ENCODE peak calls at places on chromosomes 2 and 18, in ten cellular contexts. One of them, this sample, is unnamed.

GRCh38 chr2:43095533-43096295 is 130.7 kb downstream of the ZFP36L2 start:
- DNase-seq in astrocyte of the spinal cord: no peak
- DNase-seq in right lobe of liver: no peak
- DNase-seq in MCF 10A: no peak
- DNase-seq in OCI-LY7: no peak
- DNase-seq in tibial artery: no peak
- DNase-seq in GM12878: no peak
- DNase-seq in ascending aorta: no peak
- DNase-seq in foreskin keratinocyte: no peak
- DNase-seq in AG09309: no peak
- DNase-seq in this sample: no peak

GRCh38 chr18:7070466-7070865 is 47.1 kb downstream of the LAMA1 start:
- DNase-seq in astrocyte of the spinal cord: no peak
- DNase-seq in right lobe of liver: no peak
- DNase-seq in MCF 10A: no peak
- DNase-seq in OCI-LY7: no peak
- DNase-seq in tibial artery: no peak
- DNase-seq in GM12878: no peak
- DNase-seq in ascending aorta: no peak
- DNase-seq in foreskin keratinocyte: no peak
- DNase-seq in AG09309: no peak
- DNase-seq in this sample: no peak

GRCh38 chr2:46336560-46336959 is 39.4 kb downstream of the EPAS1 start:
- DNase-seq in astrocyte of the spinal cord: peak; percentile 51
- DNase-seq in right lobe of liver: no peak
- DNase-seq in MCF 10A: no peak
- DNase-seq in OCI-LY7: no peak
- DNase-seq in tibial artery: no peak
- DNase-seq in GM12878: no peak
- DNase-seq in ascending aorta: no peak
- DNase-seq in foreskin keratinocyte: no peak
- DNase-seq in AG09309: no peak
- DNase-seq in this sample: no peak

GRCh38 chr18:79802298-79802697 is 4.6 kb downstream of the KCNG2 start:
- DNase-seq in astrocyte of the spinal cord: no peak
- DNase-seq in right lobe of liver: no peak
- DNase-seq in MCF 10A: no peak
- DNase-seq in OCI-LY7: no peak
- DNase-seq in tibial artery: no peak
- DNase-seq in GM12878: no peak
- DNase-seq in ascending aorta: no peak
- DNase-seq in foreskin keratinocyte: no peak
- DNase-seq in AG09309: no peak
- DNase-seq in this sample: no peak

GRCh38 chr2:172970660-172971059 is 105.0 kb upstream of the MAP3K20 start:
- DNase-seq in astrocyte of the spinal cord: no peak
- DNase-seq in right lobe of liver: no peak
- DNase-seq in MCF 10A: no peak
- DNase-seq in OCI-LY7: no peak
- DNase-seq in tibial artery: no peak
- DNase-seq in GM12878: no peak
- DNase-seq in ascending aorta: no peak
- DNase-seq in foreskin keratinocyte: peak; percentile 36
- DNase-seq in AG09309: no peak
- DNase-seq in this sample: no peak

GRCh38 chr2:130376433-130377293 is 20.8 kb downstream of the PTPN18 start:
- DNase-seq in astrocyte of the spinal cord: no peak
- DNase-seq in right lobe of liver: no peak
- DNase-seq in MCF 10A: no peak
- DNase-seq in OCI-LY7: peak; percentile 78
- DNase-seq in tibial artery: no peak
- DNase-seq in GM12878: peak; percentile 89
- DNase-seq in ascending aorta: no peak
- DNase-seq in foreskin keratinocyte: no peak
- DNase-seq in AG09309: no peak
- DNase-seq in this sample: peak; percentile 59

GRCh38 chr2:205076405-205076804 is 531.1 kb downstream of the PARD3B start:
- DNase-seq in astrocyte of the spinal cord: no peak
- DNase-seq in right lobe of liver: no peak
- DNase-seq in MCF 10A: no peak
- DNase-seq in OCI-LY7: no peak
- DNase-seq in tibial artery: no peak
- DNase-seq in GM12878: no peak
- DNase-seq in ascending aorta: no peak
- DNase-seq in foreskin keratinocyte: no peak
- DNase-seq in AG09309: no peak
- DNase-seq in this sample: no peak

GRCh38 chr2:201952212-201952611 is 81.4 kb upstream of the FZD7 start:
- DNase-seq in astrocyte of the spinal cord: no peak
- DNase-seq in right lobe of liver: no peak
- DNase-seq in MCF 10A: no peak
- DNase-seq in OCI-LY7: no peak
- DNase-seq in tibial artery: no peak
- DNase-seq in GM12878: no peak
- DNase-seq in ascending aorta: no peak
- DNase-seq in foreskin keratinocyte: no peak
- DNase-seq in AG09309: no peak
- DNase-seq in this sample: no peak

GRCh38 chr18:23115683-23116096 is 19.6 kb upstream of the CABLES1 start:
- DNase-seq in astrocyte of the spinal cord: peak; percentile 95
- DNase-seq in right lobe of liver: no peak
- DNase-seq in MCF 10A: peak; percentile 92
- DNase-seq in OCI-LY7: no peak
- DNase-seq in tibial artery: no peak
- DNase-seq in GM12878: no peak
- DNase-seq in ascending aorta: no peak
- DNase-seq in foreskin keratinocyte: peak; percentile 94
- DNase-seq in AG09309: peak; percentile 88
- DNase-seq in this sample: no peak

GRCh38 chr2:11495844-11496271 is 29.9 kb upstream of the E2F6 start:
- DNase-seq in astrocyte of the spinal cord: no peak
- DNase-seq in right lobe of liver: no peak
- DNase-seq in MCF 10A: no peak
- DNase-seq in OCI-LY7: no peak
- DNase-seq in tibial artery: no peak
- DNase-seq in GM12878: no peak
- DNase-seq in ascending aorta: no peak
- DNase-seq in foreskin keratinocyte: no peak
- DNase-seq in AG09309: no peak
- DNase-seq in this sample: no peak

GRCh38 chr18:8974696-8975095 is 127.8 kb upstream of the NDUFV2 start:
- DNase-seq in astrocyte of the spinal cord: no peak
- DNase-seq in right lobe of liver: no peak
- DNase-seq in MCF 10A: no peak
- DNase-seq in OCI-LY7: no peak
- DNase-seq in tibial artery: no peak
- DNase-seq in GM12878: no peak
- DNase-seq in ascending aorta: no peak
- DNase-seq in foreskin keratinocyte: no peak
- DNase-seq in AG09309: no peak
- DNase-seq in this sample: no peak

GRCh38 chr18:9803698-9804516 is 81.9 kb upstream of the TXNDC2 start:
- DNase-seq in astrocyte of the spinal cord: no peak
- DNase-seq in right lobe of liver: no peak
- DNase-seq in MCF 10A: peak; percentile 28
- DNase-seq in OCI-LY7: no peak
- DNase-seq in tibial artery: no peak
- DNase-seq in GM12878: no peak
- DNase-seq in ascending aorta: no peak
- DNase-seq in foreskin keratinocyte: no peak
- DNase-seq in AG09309: no peak
- DNase-seq in this sample: no peak

GRCh38 chr2:61210332-61210981 is 48.5 kb downstream of the C2orf74 start:
- DNase-seq in astrocyte of the spinal cord: peak; percentile 50
- DNase-seq in right lobe of liver: no peak
- DNase-seq in MCF 10A: peak; percentile 82
- DNase-seq in OCI-LY7: no peak
- DNase-seq in tibial artery: no peak
- DNase-seq in GM12878: no peak
- DNase-seq in ascending aorta: no peak
- DNase-seq in foreskin keratinocyte: peak; percentile 74
- DNase-seq in AG09309: peak; percentile 71
- DNase-seq in this sample: no peak

GRCh38 chr2:64212346-64212745 is 68.1 kb upstream of the PELI1 start:
- DNase-seq in astrocyte of the spinal cord: peak; percentile 84
- DNase-seq in right lobe of liver: no peak
- DNase-seq in MCF 10A: peak; percentile 87
- DNase-seq in OCI-LY7: no peak
- DNase-seq in tibial artery: no peak
- DNase-seq in GM12878: no peak
- DNase-seq in ascending aorta: no peak
- DNase-seq in foreskin keratinocyte: peak; percentile 69
- DNase-seq in AG09309: peak; percentile 81
- DNase-seq in this sample: no peak

DNA sequence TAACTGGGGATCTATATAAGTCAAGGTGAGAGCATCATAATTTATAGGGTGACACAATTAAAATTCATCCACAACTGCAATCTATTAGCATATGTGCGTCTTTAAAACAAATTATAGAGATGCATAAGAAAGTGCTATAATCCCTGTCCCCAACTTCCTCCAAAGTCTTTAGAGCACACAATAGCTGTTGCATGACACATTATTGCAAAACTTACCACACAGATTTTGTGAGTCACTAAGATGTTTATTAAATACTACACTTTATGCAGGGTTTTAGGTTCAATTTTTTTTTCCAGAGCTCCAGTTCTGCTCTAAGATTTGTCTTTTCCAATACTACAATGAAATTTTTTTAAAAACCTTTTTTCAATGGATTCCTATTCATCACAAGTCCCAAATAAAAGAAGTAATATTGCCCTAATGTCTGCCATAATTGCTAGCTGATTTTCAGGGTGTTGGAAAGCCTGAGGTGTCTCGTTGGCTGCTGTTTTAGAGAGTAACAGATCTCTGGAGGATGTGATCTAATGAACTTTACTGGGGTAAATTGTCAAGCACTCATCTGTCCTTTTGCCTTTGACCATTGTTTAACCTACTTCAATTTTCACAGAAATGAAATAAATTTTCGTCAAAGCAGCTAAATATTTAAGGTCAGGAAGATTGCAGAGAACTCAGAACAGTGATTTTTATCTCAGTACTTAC is 250.5 kb upstream of the NETO1 start:
- DNase-seq in astrocyte of the spinal cord: peak; percentile 64
- DNase-seq in right lobe of liver: no peak
- DNase-seq in MCF 10A: peak; percentile 73
- DNase-seq in OCI-LY7: no peak
- DNase-seq in tibial artery: no peak
- DNase-seq in GM12878: no peak
- DNase-seq in ascending aorta: no peak
- DNase-seq in foreskin keratinocyte: peak; percentile 66
- DNase-seq in AG09309: peak; percentile 46
- DNase-seq in this sample: no peak
- TF ChIP-seq CTCF in astrocyte of the spinal cord: no peak
- TF ChIP-seq CTCF in right lobe of liver: no peak
- TF ChIP-seq CTCF in MCF 10A: no peak
- TF ChIP-seq CTCF in OCI-LY7: no peak
- TF ChIP-seq CTCF in tibial artery: no peak
- TF ChIP-seq CTCF in GM12878: no peak
- TF ChIP-seq CTCF in ascending aorta: no peak
- TF ChIP-seq CTCF in foreskin keratinocyte: no peak
- TF ChIP-seq CTCF in AG09309: no peak
- TF ChIP-seq CTCF in this sample: no peak

GRCh38 chr2:34705556-34706247 is 1106.6 kb upstream of the FAM98A start:
- DNase-seq in astrocyte of the spinal cord: no peak
- DNase-seq in right lobe of liver: no peak
- DNase-seq in MCF 10A: no peak
- DNase-seq in OCI-LY7: no peak
- DNase-seq in tibial artery: no peak
- DNase-seq in GM12878: no peak
- DNase-seq in ascending aorta: no peak
- DNase-seq in foreskin keratinocyte: no peak
- DNase-seq in AG09309: no peak
- DNase-seq in this sample: no peak
- TF ChIP-seq CTCF in astrocyte of the spinal cord: no peak
- TF ChIP-seq CTCF in right lobe of liver: no peak
- TF ChIP-seq CTCF in MCF 10A: no peak
- TF ChIP-seq CTCF in OCI-LY7: no peak
- TF ChIP-seq CTCF in tibial artery: no peak
- TF ChIP-seq CTCF in GM12878: no peak
- TF ChIP-seq CTCF in ascending aorta: no peak
- TF ChIP-seq CTCF in foreskin keratinocyte: no peak
- TF ChIP-seq CTCF in AG09309: no peak
- TF ChIP-seq CTCF in this sample: no peak

GRCh38 chr2:225282858-225283693 is 116.4 kb upstream of the NYAP2 start:
- DNase-seq in astrocyte of the spinal cord: peak; percentile 29
- DNase-seq in right lobe of liver: no peak
- DNase-seq in MCF 10A: peak; percentile 57
- DNase-seq in OCI-LY7: peak; percentile 41
- DNase-seq in tibial artery: no peak
- DNase-seq in GM12878: no peak
- DNase-seq in ascending aorta: no peak
- DNase-seq in foreskin keratinocyte: peak; percentile 15
- DNase-seq in AG09309: no peak
- DNase-seq in this sample: peak; percentile 25
- TF ChIP-seq CTCF in astrocyte of the spinal cord: peak; percentile 93
- TF ChIP-seq CTCF in right lobe of liver: peak; percentile 74
- TF ChIP-seq CTCF in MCF 10A: peak; percentile 75
- TF ChIP-seq CTCF in OCI-LY7: peak; percentile 83
- TF ChIP-seq CTCF in tibial artery: peak; percentile 20
- TF ChIP-seq CTCF in GM12878: peak; percentile 75
- TF ChIP-seq CTCF in ascending aorta: peak; percentile 15
- TF ChIP-seq CTCF in foreskin keratinocyte: peak; percentile 71
- TF ChIP-seq CTCF in AG09309: peak; percentile 79
- TF ChIP-seq CTCF in this sample: peak; percentile 77

DNA sequence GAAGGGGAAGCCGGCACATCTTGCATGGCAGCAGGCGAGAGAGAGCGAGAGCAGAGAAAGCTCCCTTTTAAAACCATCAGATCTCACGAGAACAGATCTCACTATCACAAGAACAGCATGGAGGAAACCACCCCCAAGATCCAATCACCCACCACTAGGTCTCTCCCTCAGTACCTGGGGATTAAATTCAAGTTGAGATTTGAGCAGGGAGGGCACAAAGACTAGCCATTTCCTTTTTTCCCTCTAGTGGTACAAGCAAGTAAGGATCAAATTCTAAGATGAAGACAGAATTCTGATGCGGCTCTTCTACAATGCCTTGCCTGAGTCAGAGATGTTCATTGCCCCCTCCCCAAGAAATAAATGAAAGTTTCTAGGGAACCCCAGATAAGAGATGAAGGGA is 45.6 kb upstream of the ANKRD44 start:
- DNase-seq in astrocyte of the spinal cord: no peak
- DNase-seq in right lobe of liver: no peak
- DNase-seq in MCF 10A: no peak
- DNase-seq in OCI-LY7: peak; percentile 42
- DNase-seq in tibial artery: no peak
- DNase-seq in GM12878: no peak
- DNase-seq in ascending aorta: no peak
- DNase-seq in foreskin keratinocyte: no peak
- DNase-seq in AG09309: no peak
- DNase-seq in this sample: no peak
- TF ChIP-seq CTCF in astrocyte of the spinal cord: peak; percentile 50
- TF ChIP-seq CTCF in right lobe of liver: peak; percentile 22
- TF ChIP-seq CTCF in MCF 10A: peak; percentile 16
- TF ChIP-seq CTCF in OCI-LY7: peak; percentile 70
- TF ChIP-seq CTCF in tibial artery: no peak
- TF ChIP-seq CTCF in GM12878: no peak
- TF ChIP-seq CTCF in ascending aorta: no peak
- TF ChIP-seq CTCF in foreskin keratinocyte: peak; percentile 43
- TF ChIP-seq CTCF in AG09309: peak; percentile 36
- TF ChIP-seq CTCF in this sample: peak; percentile 12

GRCh38 chr2:216243026-216243425 is 129.3 kb downstream of the MARCHF4 start:
- DNase-seq in astrocyte of the spinal cord: no peak
- DNase-seq in right lobe of liver: no peak
- DNase-seq in MCF 10A: no peak
- DNase-seq in OCI-LY7: no peak
- DNase-seq in tibial artery: no peak
- DNase-seq in GM12878: no peak
- DNase-seq in ascending aorta: no peak
- DNase-seq in foreskin keratinocyte: no peak
- DNase-seq in AG09309: no peak
- DNase-seq in this sample: no peak
- TF ChIP-seq CTCF in astrocyte of the spinal cord: no peak
- TF ChIP-seq CTCF in right lobe of liver: no peak
- TF ChIP-seq CTCF in MCF 10A: no peak
- TF ChIP-seq CTCF in OCI-LY7: no peak
- TF ChIP-seq CTCF in tibial artery: no peak
- TF ChIP-seq CTCF in GM12878: no peak
- TF ChIP-seq CTCF in ascending aorta: no peak
- TF ChIP-seq CTCF in foreskin keratinocyte: no peak
- TF ChIP-seq CTCF in AG09309: no peak
- TF ChIP-seq CTCF in this sample: no peak